ENCODE peak calls at places on chromosomes 2 and 18, in ten cellular contexts. One of them, this sample, is unnamed.

GRCh38 chr2:108960006-108960405 is 29.0 kb downstream of the EDAR start:
- DNase-seq in globus pallidus: no peak
- DNase-seq in amniotic stem cell: no peak
- DNase-seq in PC-9: no peak
- DNase-seq in NCI-H510A treated with DMSO at 0.1 percent for 48 hours: no peak
- DNase-seq in activated CD8-positive, alpha-beta T cell treated with anti-CD3 and anti-CD28 coated beads, Interleukin-2, amount 10 ng/mL, durations not matched to agents 7 days and 5 days: no peak
- DNase-seq in left colon: no peak
- DNase-seq in fibroblast of lung: no peak
- DNase-seq in GM12878: no peak
- DNase-seq in choroid plexus epithelial cell: peak; percentile 15
- DNase-seq in this sample: no peak

GRCh38 chr18:44771957-44772917 is 91.5 kb downstream of the SETBP1 start:
- DNase-seq in fibroblast of lung: peak; percentile 13
- DNase-seq in NCI-H510A treated with DMSO at 0.1 percent for 48 hours: peak; percentile 21
- DNase-seq in amniotic stem cell: no peak
- DNase-seq in choroid plexus epithelial cell: peak; percentile 77
- DNase-seq in activated CD8-positive, alpha-beta T cell treated with anti-CD3 and anti-CD28 coated beads, Interleukin-2, amount 10 ng/mL, durations not matched to agents 7 days and 5 days: no peak
- DNase-seq in left colon: peak; percentile 71
- DNase-seq in globus pallidus: no peak
- DNase-seq in GM12878: no peak
- DNase-seq in PC-9: no peak
- DNase-seq in this sample: no peak

GRCh38 chr18:7000484-7001096 is 117.0 kb downstream of the LAMA1 start:
- DNase-seq in left colon: no peak
- DNase-seq in globus pallidus: peak; percentile 10
- DNase-seq in GM12878: no peak
- DNase-seq in PC-9: no peak
- DNase-seq in activated CD8-positive, alpha-beta T cell treated with anti-CD3 and anti-CD28 coated beads, Interleukin-2, amount 10 ng/mL, durations not matched to agents 7 days and 5 days: no peak
- DNase-seq in choroid plexus epithelial cell: peak; percentile 53
- DNase-seq in amniotic stem cell: peak; percentile 1
- DNase-seq in fibroblast of lung: no peak
- DNase-seq in NCI-H510A treated with DMSO at 0.1 percent for 48 hours: peak; percentile 72
- DNase-seq in this sample: peak; percentile 4

GRCh38 chr18:6866552-6866951 is 137.0 kb downstream of the ARHGAP28 start:
- DNase-seq in NCI-H510A treated with DMSO at 0.1 percent for 48 hours: no peak
- DNase-seq in choroid plexus epithelial cell: no peak
- DNase-seq in left colon: no peak
- DNase-seq in globus pallidus: no peak
- DNase-seq in GM12878: no peak
- DNase-seq in amniotic stem cell: no peak
- DNase-seq in activated CD8-positive, alpha-beta T cell treated with anti-CD3 and anti-CD28 coated beads, Interleukin-2, amount 10 ng/mL, durations not matched to agents 7 days and 5 days: no peak
- DNase-seq in PC-9: no peak
- DNase-seq in fibroblast of lung: no peak
- DNase-seq in this sample: no peak

GRCh38 chr2:98902209-98903063 is 33.6 kb downstream of the CRACDL start:
- DNase-seq in left colon: no peak
- DNase-seq in fibroblast of lung: no peak
- DNase-seq in activated CD8-positive, alpha-beta T cell treated with anti-CD3 and anti-CD28 coated beads, Interleukin-2, amount 10 ng/mL, durations not matched to agents 7 days and 5 days: no peak
- DNase-seq in globus pallidus: no peak
- DNase-seq in choroid plexus epithelial cell: no peak
- DNase-seq in GM12878: no peak
- DNase-seq in NCI-H510A treated with DMSO at 0.1 percent for 48 hours: no peak
- DNase-seq in PC-9: no peak
- DNase-seq in amniotic stem cell: no peak
- DNase-seq in this sample: no peak

GRCh38 chr2:20579866-20580265 is 71.0 kb downstream of the HS1BP3 start:
- DNase-seq in left colon: no peak
- DNase-seq in activated CD8-positive, alpha-beta T cell treated with anti-CD3 and anti-CD28 coated beads, Interleukin-2, amount 10 ng/mL, durations not matched to agents 7 days and 5 days: no peak
- DNase-seq in fibroblast of lung: no peak
- DNase-seq in choroid plexus epithelial cell: no peak
- DNase-seq in NCI-H510A treated with DMSO at 0.1 percent for 48 hours: no peak
- DNase-seq in globus pallidus: no peak
- DNase-seq in PC-9: peak; percentile 51
- DNase-seq in GM12878: peak; percentile 19
- DNase-seq in amniotic stem cell: no peak
- DNase-seq in this sample: no peak

GRCh38 chr18:78693429-78693828 is 286.2 kb upstream of the SALL3 start:
- DNase-seq in activated CD8-positive, alpha-beta T cell treated with anti-CD3 and anti-CD28 coated beads, Interleukin-2, amount 10 ng/mL, durations not matched to agents 7 days and 5 days: no peak
- DNase-seq in GM12878: no peak
- DNase-seq in left colon: no peak
- DNase-seq in choroid plexus epithelial cell: no peak
- DNase-seq in amniotic stem cell: no peak
- DNase-seq in fibroblast of lung: no peak
- DNase-seq in PC-9: no peak
- DNase-seq in globus pallidus: no peak
- DNase-seq in NCI-H510A treated with DMSO at 0.1 percent for 48 hours: no peak
- DNase-seq in this sample: no peak

GRCh38 chr2:237998530-237998929 is 31.7 kb downstream of the UBE2F start:
- DNase-seq in globus pallidus: no peak
- DNase-seq in choroid plexus epithelial cell: peak; percentile 70
- DNase-seq in NCI-H510A treated with DMSO at 0.1 percent for 48 hours: no peak
- DNase-seq in left colon: no peak
- DNase-seq in amniotic stem cell: no peak
- DNase-seq in activated CD8-positive, alpha-beta T cell treated with anti-CD3 and anti-CD28 coated beads, Interleukin-2, amount 10 ng/mL, durations not matched to agents 7 days and 5 days: peak; percentile 55
- DNase-seq in fibroblast of lung: peak; percentile 75
- DNase-seq in PC-9: no peak
- DNase-seq in GM12878: peak; percentile 82
- DNase-seq in this sample: no peak

GRCh38 chr2:202149155-202149762 is 76.2 kb downstream of the KIAA2012 start:
- DNase-seq in GM12878: no peak
- DNase-seq in globus pallidus: no peak
- DNase-seq in choroid plexus epithelial cell: peak; percentile 81
- DNase-seq in PC-9: no peak
- DNase-seq in NCI-H510A treated with DMSO at 0.1 percent for 48 hours: no peak
- DNase-seq in activated CD8-positive, alpha-beta T cell treated with anti-CD3 and anti-CD28 coated beads, Interleukin-2, amount 10 ng/mL, durations not matched to agents 7 days and 5 days: no peak
- DNase-seq in amniotic stem cell: no peak
- DNase-seq in left colon: no peak
- DNase-seq in fibroblast of lung: peak; percentile 93
- DNase-seq in this sample: peak; percentile 77

GRCh38 chr2:53737091-53737490 is 30.5 kb upstream of the CHAC2 start:
- DNase-seq in globus pallidus: no peak
- DNase-seq in left colon: no peak
- DNase-seq in choroid plexus epithelial cell: no peak
- DNase-seq in GM12878: no peak
- DNase-seq in PC-9: no peak
- DNase-seq in amniotic stem cell: no peak
- DNase-seq in NCI-H510A treated with DMSO at 0.1 percent for 48 hours: no peak
- DNase-seq in fibroblast of lung: no peak
- DNase-seq in activated CD8-positive, alpha-beta T cell treated with anti-CD3 and anti-CD28 coated beads, Interleukin-2, amount 10 ng/mL, durations not matched to agents 7 days and 5 days: no peak
- DNase-seq in this sample: no peak